ENCODE peak calls at places on chromosomes 7 and 10, in six cellular contexts. I is stimulated activated CD4-positive, alpha-beta T cell treated with anti-CD3 and anti-CD28 coated beads, Interleukin-15, amount 100 ng/mL, for 48 hours; J is lung microvascular endothelial cell; L is heart left ventricle; X is NCI-H1436; T is caudate nucleus. F is an unnamed sample.

GRCh38 chr7:17369686-17370426 is 71.4 kb downstream of the AHR start:
- DNase-seq in X (no peak), L (no peak), J (peak; percentile 42), T (no peak), I (no peak), F (no peak)

GRCh38 chr7:24917510-24918239 is 62.3 kb downstream of the OSBPL3 start:
- DNase-seq in I (no peak), T (no peak), L (no peak), J (no peak), X (no peak), F (no peak)

GRCh38 chr10:48414778-48415177 is 108.3 kb downstream of the MAPK8 start:
- DNase-seq in L (no peak), T (no peak), J (peak; percentile 41), I (no peak), X (no peak), F (no peak)

GRCh38 chr7:135761751-135762488 is 13.3 kb upstream of the FAM180A start:
- DNase-seq in T (no peak), X (no peak), J (peak; percentile 63), I (no peak), L (no peak), F (no peak)

GRCh38 chr7:135773451-135773850 is 24.8 kb upstream of the FAM180A start:
- DNase-seq in J (no peak), X (peak; percentile 30), T (no peak), L (no peak), I (no peak), F (no peak)

GRCh38 chr10:1394155-1394912 is 338.1 kb downstream of the WDR37 start:
- DNase-seq in T (no peak), L (no peak), X (no peak), J (no peak), I (no peak), F (no peak)

GRCh38 chr7:4689668-4690067 is 7.6 kb downstream of the FOXK1 start:
- DNase-seq in T (no peak), J (no peak), L (no peak), X (no peak), I (no peak), F (no peak)

GRCh38 chr7:112462236-112462635 is 12.0 kb downstream of the IFRD1 start:
- DNase-seq in J (peak; percentile 81), I (no peak), L (no peak), T (no peak), X (no peak), F (no peak)

GRCh38 chr10:34835908-34836558 is 20.9 kb upstream of the PARD3 start:
- DNase-seq in T (peak; percentile 54), I (no peak), J (no peak), X (no peak), L (no peak), F (no peak)

GRCh38 chr7:94643771-94644545 is 12.0 kb downstream of the SGCE start:
- DNase-seq in I (no peak), X (no peak), J (no peak), L (no peak), T (no peak), F (no peak)

GRCh38 chr10:97427571-97428179 is 1.7 kb downstream of the PGAM1 start:
- DNase-seq in T (no peak), X (no peak), J (peak; percentile 57), L (no peak), I (no peak), F (no peak)

GRCh38 chr10:32446701-32447406 is 914 bp downstream of the CCDC7 start:
- DNase-seq in I (no peak), T (peak; percentile 27), X (peak; percentile 20), J (peak; percentile 2), L (no peak), F (no peak)

GRCh38 chr10:110641256-110641655 is 2.9 kb upstream of the RBM20 start:
- DNase-seq in X (peak; percentile 42), I (peak; percentile 52), T (peak; percentile 47), L (peak; percentile 76), J (no peak), F (no peak)

GRCh38 chr7:104005197-104005596 is 15.7 kb upstream of the RELN start:
- DNase-seq in T (no peak), X (no peak), L (no peak), J (peak; percentile 84), I (no peak), F (no peak)

GRCh38 chr7:108196004-108196403 is 65.8 kb upstream of the LAMB4 start:
- DNase-seq in L (no peak), T (no peak), J (peak; percentile 42), I (no peak), X (no peak), F (no peak)

GRCh38 chr10:33010132-33011037 is 52.4 kb upstream of the ITGB1 start:
- DNase-seq in X (no peak), L (no peak), I (no peak), T (no peak), J (peak; percentile 63), F (no peak)

GRCh38 chr7:10022957-10023356 is 950.7 kb upstream of the PHF14 start:
- DNase-seq in I (no peak), T (peak; percentile 3), L (no peak), X (no peak), J (peak; percentile 3), F (no peak)

GRCh38 chr10:59090804-59091203 is 85.6 kb upstream of the PHYHIPL start:
- DNase-seq in L (no peak), J (no peak), T (no peak), X (no peak), I (no peak), F (no peak)

GRCh38 chr7:68789597-68789996 is 808.7 kb upstream of the AUTS2 start:
- DNase-seq in J (no peak), I (no peak), L (no peak), T (no peak), X (peak; percentile 48), F (no peak)

GRCh38 chr7:43583424-43584199 is 704 bp downstream of the STK17A start:
- DNase-seq in T (peak; percentile 67), L (peak; percentile 90), X (peak; percentile 40), J (peak; percentile 69), I (peak; percentile 37), F (peak; percentile 16)

GRCh38 chr10:95756061-95756751 is at the start of gene ENTPD1:
- DNase-seq in L (no peak), I (no peak), J (peak; percentile 24), T (peak; percentile 13), X (no peak), F (no peak)

GRCh38 chr10:79982486-79982800 is 33.5 kb upstream of the SFTPD start:
- DNase-seq in X (no peak), T (no peak), I (no peak), J (no peak), L (no peak), F (no peak)

GRCh38 chr7:26398436-26399308 is 107.0 kb downstream of the SNX10 start:
- DNase-seq in T (peak; percentile 22), J (peak; percentile 83), I (peak; percentile 14), X (peak; percentile 65), L (peak; percentile 82), F (peak; percentile 50)

GRCh38 chr7:33640732-33641131 is 264.6 kb upstream of the BMPER start:
- DNase-seq in T (no peak), I (no peak), L (no peak), X (no peak), J (no peak), F (no peak)

GRCh38 chr10:48605264-48605615 is 367 bp upstream of the ARHGAP22 start:
- DNase-seq in J (no peak), I (no peak), X (peak; percentile 25), T (no peak), L (no peak), F (no peak)

GRCh38 chr10:3763035-3763456 is 22.0 kb downstream of the KLF6 start:
- DNase-seq in J (peak; percentile 80), X (no peak), L (no peak), I (no peak), T (no peak), F (no peak)

GRCh38 chr7:55271069-55271468 is 94.1 kb upstream of the LANCL2 start:
- DNase-seq in T (no peak), X (no peak), J (peak; percentile 18), L (no peak), I (no peak), F (no peak)

GRCh38 chr7:23175820-23176385 is 5.9 kb upstream of the NUP42 start:
- DNase-seq in J (no peak), X (no peak), I (no peak), L (no peak), T (no peak), F (no peak)

GRCh38 chr7:32761451-32762320 is 129.9 kb downstream of the KBTBD2 start:
- DNase-seq in T (no peak), L (peak; percentile 62), X (no peak), J (peak; percentile 11), I (no peak), F (peak; percentile 9)

GRCh38 chr7:151511946-151512345 is 7.7 kb downstream of the RHEB start:
- DNase-seq in J (no peak), X (no peak), I (no peak), T (no peak), L (no peak), F (no peak)

GRCh38 chr7:19900118-19900517 is 126.7 kb upstream of the TMEM196 start:
- DNase-seq in L (no peak), T (no peak), I (no peak), X (no peak), J (no peak), F (no peak)

GRCh38 chr7:131015131-131015954 is 281.3 kb upstream of the KLF14 start:
- DNase-seq in T (no peak), I (no peak), L (no peak), J (peak; percentile 48), X (no peak), F (no peak)

GRCh38 chr7:21945374-21946227 is at the start of gene CDCA7L:
- DNase-seq in I (peak; percentile 64), J (peak; percentile 79), X (peak; percentile 76), L (peak; percentile 87), T (peak; percentile 77), F (peak; percentile 53)

GRCh38 chr7:106182904-106183303 is 70.8 kb upstream of the SYPL1 start:
- DNase-seq in L (no peak), X (no peak), T (no peak), I (no peak), J (no peak), F (no peak)

GRCh38 chr7:149867762-149868637 is 5.8 kb upstream of the ATP6V0E2 start:
- DNase-seq in X (no peak), I (no peak), T (no peak), L (peak; percentile 54), J (no peak), F (no peak)

GRCh38 chr7:46607176-46607575 is 686.1 kb upstream of the IGFBP3 start:
- DNase-seq in I (no peak), L (no peak), J (no peak), X (no peak), T (no peak), F (no peak)

GRCh38 chr7:117282239-117282812 is 40.5 kb downstream of the WNT2 start:
- DNase-seq in X (no peak), L (no peak), J (no peak), I (no peak), T (no peak), F (no peak)

GRCh38 chr10:53675201-53675600 is 902.6 kb upstream of the MBL2 start:
- DNase-seq in X (no peak), J (no peak), I (no peak), L (no peak), T (no peak), F (no peak)

GRCh38 chr7:73822319-73823173 is 8.2 kb upstream of the CLDN4 start:
- DNase-seq in T (no peak), I (no peak), J (peak; percentile 76), L (no peak), X (no peak), F (no peak)

F was measured in hypothalamus.